ENCODE peak calls at places on chromosome 14, in five cellular contexts. J is A549, I is GM23338, H is GM12878, U is K562. F is an unnamed sample.
A peak's percentile ranks its signal among the peaks of the same experiment; 100 is the strongest.

GRCh38 chr14:56805992-56806737 is 4.1 kb downstream of the OTX2 start:
- DNase-seq in H (no peak), I (peak; percentile 62), J (no peak), U (no peak), F (no peak)

GRCh38 chr14:44803239-44803905 is 158.4 kb downstream of the KLHL28 start:
- DNase-seq in J (peak; percentile 26), H (peak; percentile 8), U (peak; percentile 5), I (peak; percentile 76), F (peak; percentile 35)

GRCh38 chr14:50828738-50829471 is 2.1 kb downstream of the NIN start:
- DNase-seq in J (no peak), U (no peak), I (no peak), H (no peak), F (no peak)

GRCh38 chr14:96829791-96830190 is 32.6 kb downstream of the VRK1 start:
- DNase-seq in U (no peak), H (no peak), I (no peak), J (no peak), F (no peak)

GRCh38 chr14:34232790-34233189 is 229.2 kb downstream of the SPTSSA start:
- DNase-seq in J (no peak), I (no peak), U (no peak), H (no peak), F (no peak)

GRCh38 chr14:66509874-66510273 is 1.9 kb downstream of the GPHN start:
- DNase-seq in H (no peak), U (no peak), J (no peak), I (peak; percentile 26), F (no peak)

GRCh38 chr14:81176224-81176623 is 44.5 kb downstream of the GTF2A1 start:
- DNase-seq in I (no peak), H (no peak), J (no peak), U (no peak), F (no peak)

GRCh38 chr14:35337074-35337556 is 44.9 kb downstream of the PSMA6 start:
- DNase-seq in U (no peak), I (no peak), H (no peak), J (no peak), F (peak; percentile 75)

GRCh38 chr14:80493620-80494019 is 282.3 kb upstream of the DIO2 start:
- DNase-seq in I (peak; percentile 11), U (no peak), J (no peak), H (no peak), F (no peak)

GRCh38 chr14:56810850-56811595 is 744 bp upstream of the OTX2 start:
- DNase-seq in I (peak; percentile 79), J (no peak), U (no peak), H (no peak), F (no peak)

GRCh38 chr14:30191639-30192279 is 264.1 kb upstream of the PRKD1 start:
- DNase-seq in I (no peak), J (no peak), U (no peak), H (no peak), F (no peak)

GRCh38 chr14:106586098-106586704 is 1059.8 kb downstream of the TMEM121 start:
- DNase-seq in J (no peak), I (peak; percentile 1), H (no peak), U (peak; percentile 53), F (peak; percentile 37)

GRCh38 chr14:54338696-54339317 is 58.0 kb upstream of the CDKN3 start:
- DNase-seq in U (no peak), H (no peak), I (peak; percentile 61), J (peak; percentile 18), F (no peak)

GRCh38 chr14:64671591-64671990 is 32.6 kb upstream of the PLEKHG3 start:
- DNase-seq in H (no peak), J (peak; percentile 80), U (peak; percentile 49), I (peak; percentile 85), F (peak; percentile 59)

GRCh38 chr14:75905505-75905904 is 76.3 kb downstream of the TGFB3 start:
- DNase-seq in H (no peak), U (no peak), I (no peak), J (no peak), F (no peak)

GRCh38 chr14:32134448-32135070 is 57.5 kb downstream of the ARHGAP5 start:
- DNase-seq in J (peak; percentile 18), U (no peak), I (no peak), H (no peak), F (no peak)

GRCh38 chr14:41604793-41605534 is 1.7 kb upstream of the LRFN5 start:
- DNase-seq in U (no peak), H (no peak), J (no peak), I (peak; percentile 93), F (no peak)

GRCh38 chr14:65075628-65076325 is 26.5 kb downstream of the MAX start:
- DNase-seq in J (no peak), I (no peak), U (no peak), H (no peak), F (no peak)

GRCh38 chr14:51188566-51189185 is 51.4 kb upstream of the TMX1 start:
- DNase-seq in I (no peak), U (no peak), H (no peak), J (no peak), F (no peak)

GRCh38 chr14:68607081-68607851 is 185.6 kb downstream of the ZFP36L1 start:
- DNase-seq in I (peak; percentile 59), J (no peak), U (no peak), H (no peak), F (peak; percentile 68)

GRCh38 chr14:21072102-21072501 is 2.0 kb downstream of the ARHGEF40 start:
- DNase-seq in J (peak; percentile 32), U (no peak), H (no peak), I (peak; percentile 30), F (no peak)

GRCh38 chr14:68042591-68043210 is 223.1 kb downstream of the RAD51B start:
- DNase-seq in J (no peak), U (no peak), I (no peak), H (no peak), F (no peak)

GRCh38 chr14:55160989-55161388 is 30.4 kb downstream of the DLGAP5 start:
- DNase-seq in J (peak; percentile 38), U (no peak), H (no peak), I (no peak), F (peak; percentile 8)

GRCh38 chr14:70782361-70782760 is 27.0 kb downstream of the MAP3K9 start:
- DNase-seq in H (no peak), J (no peak), I (no peak), U (no peak), F (no peak)

GRCh38 chr14:50806241-50806933 is 24.6 kb downstream of the NIN start:
- DNase-seq in H (no peak), I (no peak), U (no peak), J (no peak), F (no peak)

GRCh38 chr14:97033556-97034081 is 236.4 kb downstream of the VRK1 start:
- DNase-seq in U (no peak), J (no peak), I (peak; percentile 48), H (no peak), F (no peak)

GRCh38 chr14:34227834-34228662 is 234.0 kb downstream of the SPTSSA start:
- DNase-seq in H (no peak), I (peak; percentile 87), J (peak; percentile 75), U (peak; percentile 54), F (peak; percentile 72)

GRCh38 chr14:101028971-101029667 is 125.6 kb upstream of the RTL1 start:
- DNase-seq in J (no peak), U (no peak), H (no peak), I (no peak), F (no peak)

GRCh38 chr14:69636051-69636639 is 24.7 kb downstream of the SUSD6 start:
- DNase-seq in U (no peak), H (no peak), I (no peak), J (no peak), F (no peak)

GRCh38 chr14:60266021-60266937 is 17.3 kb downstream of the PPM1A start:
- DNase-seq in H (no peak), I (peak; percentile 74), J (peak; percentile 16), U (peak; percentile 10), F (peak; percentile 27)

GRCh38 chr14:90758028-90758889 is 58.0 kb downstream of the TTC7B start:
- DNase-seq in H (peak; percentile 62), J (peak; percentile 93), I (peak; percentile 93), U (peak; percentile 98), F (peak; percentile 79)

GRCh38 chr14:73833530-73834257 is 17.9 kb upstream of the PTGR2 start:
- DNase-seq in I (peak; percentile 74), J (no peak), U (no peak), H (no peak), F (peak; percentile 60)
- TF ChIP-seq JUNB in I (no peak), J (no peak), U (no peak), H (no peak), F (no peak)

DNA sequence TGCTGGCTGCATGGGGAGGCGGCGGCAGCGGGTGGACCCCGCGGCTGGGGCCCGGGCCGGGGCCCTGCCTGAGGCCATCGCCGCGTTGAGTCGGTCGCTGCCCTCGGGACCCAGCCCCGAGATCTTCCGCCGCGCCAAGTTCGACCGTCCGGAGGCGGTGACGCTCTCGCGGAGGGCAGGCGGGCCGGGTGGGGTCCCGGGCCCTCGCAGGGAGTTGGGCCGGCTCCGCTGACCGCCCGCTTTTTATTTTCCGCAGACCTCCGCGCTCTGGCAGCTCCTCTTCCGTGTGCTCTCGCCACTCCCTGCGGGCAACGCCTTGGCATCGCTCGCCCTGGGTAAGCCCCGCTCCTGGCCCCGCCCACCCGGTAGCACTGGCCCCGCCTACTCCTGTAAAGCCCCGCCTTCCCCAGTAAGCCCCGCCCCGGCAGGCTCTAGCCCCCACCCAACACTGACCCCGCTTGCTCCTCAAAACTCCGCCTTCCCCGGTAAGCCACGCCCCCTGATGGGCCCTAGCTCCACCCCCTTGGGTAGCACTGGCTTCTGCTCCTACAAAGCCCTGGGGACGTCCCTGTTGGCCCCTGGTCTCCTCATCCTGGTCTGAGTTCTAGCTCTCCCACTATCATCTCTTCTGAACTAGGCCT is 440 bp downstream of the TEDC1 start:
- DNase-seq in J (peak; percentile 78), U (peak; percentile 90), I (peak; percentile 68), H (peak; percentile 58), F (peak; percentile 77)
- TF ChIP-seq JUNB in J (no peak), U (no peak), I (no peak), H (no peak), F (no peak)

GRCh38 chr14:22535916-22536315 is 53.1 kb downstream of the DAD1 start:
- DNase-seq in U (no peak), H (no peak), I (no peak), J (no peak), F (no peak)

GRCh38 chr14:22538671-22539228 is 50.3 kb downstream of the DAD1 start:
- DNase-seq in H (no peak), U (no peak), J (no peak), I (no peak), F (no peak)

GRCh38 chr14:22537436-22538310 is 51.4 kb downstream of the DAD1 start:
- DNase-seq in I (no peak), U (no peak), H (no peak), J (no peak), F (no peak)

GRCh38 chr14:22535126-22535525 is 53.9 kb downstream of the DAD1 start:
- DNase-seq in U (no peak), H (no peak), I (no peak), J (no peak), F (no peak)

DNA sequence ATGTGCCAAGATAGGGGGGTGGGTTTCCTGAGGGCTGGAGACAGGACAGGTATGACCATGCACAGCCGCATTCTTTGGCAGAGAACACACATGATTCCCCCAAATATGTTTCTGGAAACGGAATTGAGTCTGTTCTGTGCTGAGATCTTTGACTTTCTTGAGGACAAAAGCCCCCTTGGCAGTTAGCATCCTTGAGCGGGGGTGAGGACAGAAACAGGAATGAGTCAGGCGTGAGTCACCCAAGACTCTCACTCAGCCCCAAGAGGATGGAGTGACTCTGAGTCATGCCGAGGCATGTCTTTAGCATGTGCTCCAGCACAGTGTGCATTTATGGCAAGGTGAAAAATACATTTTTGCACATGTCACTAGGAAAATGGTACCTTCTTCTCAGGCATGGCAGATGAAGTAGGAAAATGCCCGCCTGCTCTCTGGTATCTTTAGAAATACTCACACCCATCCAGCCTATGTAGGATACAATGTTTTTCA is 52.1 kb downstream of the DAD1 start:
- DNase-seq in I (no peak), H (peak; percentile 94), J (peak; percentile 90), U (peak; percentile 77), F (no peak)
- TF ChIP-seq JUNB in I (no peak), H (peak; percentile 98), J (peak; percentile 94), U (peak; percentile 81), F (no peak)

GRCh38 chr14:52366796-52367315 is 52.7 kb downstream of the PTGER2 start:
- DNase-seq in I (no peak), H (no peak), J (no peak), U (no peak), F (no peak)
- TF ChIP-seq JUNB in I (no peak), H (no peak), J (no peak), U (no peak), F (no peak)

F was measured in HepG2.